ENCODE peak calls at places on chromosome 5, in four cellular contexts. V is HuH-7.5, L is AG08396, C is GM12865. J is an unnamed sample.

GRCh38 chr5:137758719-137759312 is 4.7 kb upstream of the HNRNPA0 start:
- DNase-seq in V (no peak), L (no peak), C (peak; percentile 89), J (no peak)

GRCh38 chr5:27479859-27480258 is 441.5 kb upstream of the CDH9 start:
- DNase-seq in V (no peak), L (no peak), C (no peak), J (no peak)

GRCh38 chr5:52870448-52870847 is 82.7 kb downstream of the ITGA1 start:
- DNase-seq in V (peak; percentile 4), L (no peak), C (no peak), J (no peak)

GRCh38 chr5:32443145-32443540 is 1.4 kb downstream of the ZFR start:
- DNase-seq in V (no peak), L (peak; percentile 41), C (peak; percentile 61), J (no peak)

GRCh38 chr5:38554860-38555259 is 1.6 kb downstream of the LIFR start:
- DNase-seq in V (no peak), L (no peak), C (no peak), J (no peak)

GRCh38 chr5:108481355-108481931 is 99.5 kb upstream of the FBXL17 start:
- DNase-seq in V (peak; percentile 3), L (no peak), C (peak; percentile 77), J (no peak)

GRCh38 chr5:72788851-72789505 is 27.5 kb upstream of the TNPO1 start:
- DNase-seq in V (no peak), L (peak; percentile 12), C (no peak), J (no peak)

GRCh38 chr5:90792725-90793124 is 234.1 kb downstream of the ADGRV1 start:
- DNase-seq in V (no peak), L (peak; percentile 2), C (no peak), J (no peak)

GRCh38 chr5:177080265-177080664 is 6.5 kb upstream of the FGFR4 start:
- DNase-seq in V (no peak), L (no peak), C (no peak), J (no peak)

GRCh38 chr5:111308951-111309350 is 84.8 kb downstream of the CAMK4 start:
- DNase-seq in V (no peak), L (no peak), C (no peak), J (no peak)

GRCh38 chr5:22889714-22890113 is 36.6 kb upstream of the CDH12 start:
- DNase-seq in V (no peak), L (no peak), C (no peak), J (no peak)

GRCh38 chr5:107418071-107418470 is 252.7 kb downstream of the EFNA5 start:
- DNase-seq in V (no peak), L (no peak), C (no peak), J (no peak)

GRCh38 chr5:150766265-150766664 is 7.4 kb upstream of the DCTN4 start:
- DNase-seq in V (no peak), L (no peak), C (no peak), J (no peak)

GRCh38 chr5:110751902-110752762 is 13.3 kb downstream of the SLC25A46 start:
- DNase-seq in V (no peak), L (no peak), C (peak; percentile 96), J (no peak)

GRCh38 chr5:124876983-124877382 is 130.5 kb upstream of the ZNF608 start:
- DNase-seq in V (no peak), L (no peak), C (no peak), J (no peak)

GRCh38 chr5:180644129-180644824 is 5.1 kb downstream of the FLT4 start:
- DNase-seq in V (no peak), L (no peak), C (no peak), J (no peak)

GRCh38 chr5:138685052-138685755 is 68.0 kb upstream of the CTNNA1 start:
- DNase-seq in V (no peak), L (no peak), C (no peak), J (no peak)

GRCh38 chr5:13957032-13957645 is 12.7 kb upstream of the DNAH5 start:
- DNase-seq in V (peak; percentile 7), L (peak; percentile 42), C (peak; percentile 42), J (peak; percentile 38)

GRCh38 chr5:180785151-180785781 is 17.3 kb downstream of the MGAT1 start:
- DNase-seq in V (no peak), L (peak; percentile 73), C (no peak), J (no peak)

GRCh38 chr5:147346006-147346561 is 111.3 kb downstream of the STK32A start:
- DNase-seq in V (no peak), L (no peak), C (no peak), J (no peak)

GRCh38 chr5:62199792-62200716 is 106.0 kb upstream of the KIF2A start:
- DNase-seq in V (no peak), L (no peak), C (no peak), J (no peak)

GRCh38 chr5:45110399-45110798 is 301.7 kb downstream of the MRPS30 start:
- DNase-seq in V (no peak), L (no peak), C (no peak), J (no peak)

GRCh38 chr5:66769839-66770617 is 173.8 kb downstream of the MAST4 start:
- DNase-seq in V (no peak), L (no peak), C (peak; percentile 7), J (no peak)

GRCh38 chr5:60023255-60023654 is 129.7 kb upstream of the PDE4D start:
- DNase-seq in V (no peak), L (no peak), C (no peak), J (no peak)

GRCh38 chr5:83590966-83591365 is 119.4 kb downstream of the VCAN start:
- DNase-seq in V (no peak), L (no peak), C (no peak), J (no peak)

GRCh38 chr5:153630546-153630945 is 140.1 kb downstream of the GRIA1 start:
- DNase-seq in V (no peak), L (no peak), C (no peak), J (no peak)

GRCh38 chr5:172380992-172381643 is 73.2 kb downstream of the SH3PXD2B start:
- DNase-seq in V (no peak), L (peak; percentile 62), C (no peak), J (peak; percentile 36)

GRCh38 chr5:93078082-93079038 is 502.7 kb downstream of the NR2F1-AS1 start:
- DNase-seq in V (no peak), L (peak; percentile 60), C (peak; percentile 60), J (no peak)

GRCh38 chr5:136007271-136007670 is 21.5 kb upstream of the TGFBI start:
- DNase-seq in V (no peak), L (no peak), C (no peak), J (no peak)

GRCh38 chr5:113367586-113367985 is 67.2 kb downstream of the TSSK1B start:
- DNase-seq in V (no peak), L (no peak), C (no peak), J (no peak)

GRCh38 chr5:168227973-168228615 is 63.4 kb upstream of the WWC1 start:
- DNase-seq in V (no peak), L (no peak), C (peak; percentile 75), J (no peak)

GRCh38 chr5:172178301-172179031 is 9.6 kb downstream of the STK10 start:
- DNase-seq in V (no peak), L (no peak), C (peak; percentile 79), J (peak; percentile 25)

GRCh38 chr5:432201-432927 is 10.6 kb upstream of the EXOC3 start:
- DNase-seq in V (no peak), L (no peak), C (no peak), J (no peak)

GRCh38 chr5:1330847-1331831 is 13.8 kb downstream of the CLPTM1L start:
- DNase-seq in V (no peak), L (no peak), C (no peak), J (no peak)

GRCh38 chr5:151612689-151613427 is 21.7 kb upstream of the FAT2 start:
- DNase-seq in V (no peak), L (no peak), C (peak; percentile 75), J (no peak)

GRCh38 chr5:132540149-132540548 is 3.2 kb downstream of the IL5 start:
- DNase-seq in V (no peak), L (no peak), C (no peak), J (no peak)

J was measured in cerebellar nuclear complex.